ENCODE peak calls at places on chromosomes 12 and 14, in seven cellular contexts. F is GM12878, N is sigmoid colon, M is endothelial cell of umbilical vein, Z is prostate gland, G is transverse colon, I is HCT116. Q is an unnamed sample.

GRCh38 chr12:121915841-121916321 is 2.5 kb upstream of the CFAP251 start:
- DNase-seq in F (no peak), N (no peak), M (no peak), Z (no peak), G (no peak), I (no peak), Q (no peak)

GRCh38 chr12:118297284-118297683 is 75.4 kb downstream of the TAOK3 start:
- DNase-seq in F (no peak), N (no peak), M (no peak), Z (no peak), G (no peak), I (no peak), Q (no peak)

GRCh38 chr14:103108749-103109207 is 14.3 kb downstream of the EXOC3L4 start:
- DNase-seq in F (no peak), N (no peak), M (no peak), Z (no peak), G (peak), I (no peak), Q (no peak)

GRCh38 chr14:73888971-73889370 is 2.3 kb downstream of the ZNF410 start:
- DNase-seq in F (no peak), N (no peak), M (no peak), Z (no peak), G (no peak), I (no peak), Q (no peak)

GRCh38 chr14:101838476-101838875 is 77.0 kb downstream of the PPP2R5C start:
- DNase-seq in F (no peak), N (peak), M (no peak), Z (no peak), G (no peak), I (no peak), Q (no peak)

GRCh38 chr14:26935733-26936132 is 337.9 kb upstream of the NOVA1 start:
- DNase-seq in F (no peak), N (no peak), M (no peak), Z (no peak), G (no peak), I (no peak), Q (no peak)

GRCh38 chr12:125888921-125889320 is 823.7 kb downstream of the AACS start:
- DNase-seq in F (no peak), N (no peak), M (no peak), Z (no peak), G (no peak), I (no peak), Q (no peak)

GRCh38 chr14:75543258-75543657 is 21.0 kb downstream of the BATF start:
- DNase-seq in F (no peak), N (no peak), M (no peak), Z (no peak), G (no peak), I (no peak), Q (no peak)

GRCh38 chr14:100604709-100605108 is 17.5 kb upstream of the BEGAIN start:
- DNase-seq in F (no peak), N (peak), M (no peak), Z (no peak), G (peak), I (no peak), Q (no peak)

GRCh38 chr12:2624543-2625266 is 170.1 kb upstream of the FKBP4 start:
- DNase-seq in F (no peak), N (no peak), M (no peak), Z (no peak), G (no peak), I (peak), Q (peak)

GRCh38 chr12:63457857-63458256 is 210.4 kb downstream of the DPY19L2 start:
- DNase-seq in F (no peak), N (no peak), M (no peak), Z (no peak), G (no peak), I (no peak), Q (no peak)

GRCh38 chr14:72472845-72473244 is 421.1 kb downstream of the DPF3 start:
- DNase-seq in F (no peak), N (no peak), M (no peak), Z (no peak), G (no peak), I (peak), Q (no peak)

GRCh38 chr14:87834594-87834993 is 158.4 kb downstream of the GALC start:
- DNase-seq in F (no peak), N (no peak), M (no peak), Z (no peak), G (no peak), I (no peak), Q (no peak)

GRCh38 chr14:36478782-36479181 is 41.2 kb downstream of the NKX2-1 start:
- DNase-seq in F (no peak), N (no peak), M (no peak), Z (no peak), G (no peak), I (peak), Q (no peak)

GRCh38 chr12:97151481-97151880 is 244.4 kb downstream of the NEDD1 start:
- DNase-seq in F (no peak), N (no peak), M (no peak), Z (no peak), G (no peak), I (no peak), Q (no peak)

GRCh38 chr12:90287585-90287984 is 578.9 kb upstream of the ATP2B1 start:
- DNase-seq in F (no peak), N (no peak), M (peak), Z (no peak), G (no peak), I (no peak), Q (no peak)

GRCh38 chr12:117019866-117020265 is 79.3 kb downstream of the TESC start:
- DNase-seq in F (no peak), N (peak), M (no peak), Z (no peak), G (no peak), I (no peak), Q (no peak)

GRCh38 chr14:73472182-73473114 is 14.1 kb upstream of the NUMB start:
- DNase-seq in F (peak), N (no peak), M (peak), Z (peak), G (no peak), I (peak), Q (no peak)

GRCh38 chr14:52013984-52014600 is 24.7 kb downstream of the RTRAF start:
- DNase-seq in F (no peak), N (no peak), M (no peak), Z (no peak), G (no peak), I (no peak), Q (no peak)

GRCh38 chr14:64673329-64673728 is 30.9 kb upstream of the PLEKHG3 start:
- DNase-seq in F (no peak), N (no peak), M (no peak), Z (no peak), G (no peak), I (no peak), Q (no peak)

GRCh38 chr14:47442206-47442605 is 233.2 kb downstream of the MDGA2 start:
- DNase-seq in F (no peak), N (no peak), M (peak), Z (no peak), G (no peak), I (peak), Q (no peak)

GRCh38 chr12:92927436-92928116 is 1.5 kb downstream of the EEA1 start:
- DNase-seq in F (no peak), N (no peak), M (peak), Z (no peak), G (no peak), I (no peak), Q (no peak)

GRCh38 chr14:103121161-103121845 is 2.0 kb upstream of the TNFAIP2 start:
- DNase-seq in F (no peak), N (peak), M (peak), Z (no peak), G (peak), I (no peak), Q (no peak)

GRCh38 chr14:77883479-77884238 is 83.8 kb downstream of the ADCK1 start:
- DNase-seq in F (no peak), N (no peak), M (no peak), Z (no peak), G (no peak), I (no peak), Q (no peak)

GRCh38 chr14:78022059-78022458 is 148.1 kb upstream of the NRXN3 start:
- DNase-seq in F (peak), N (no peak), M (peak), Z (peak), G (peak), I (peak), Q (no peak)

GRCh38 chr12:101117842-101118241 is 92.2 kb downstream of the SLC5A8 start:
- DNase-seq in F (no peak), N (no peak), M (no peak), Z (no peak), G (no peak), I (no peak), Q (no peak)

GRCh38 chr12:82473111-82473754 is 114.9 kb downstream of the METTL25 start:
- DNase-seq in F (no peak), N (no peak), M (no peak), Z (no peak), G (no peak), I (no peak), Q (no peak)

GRCh38 chr12:49298160-49298559 is 3.2 kb downstream of the PRPH start:
- DNase-seq in F (no peak), N (peak), M (no peak), Z (no peak), G (peak), I (no peak), Q (no peak)

GRCh38 chr12:86134571-86134970 is 121.6 kb downstream of the MGAT4C start:
- DNase-seq in F (no peak), N (no peak), M (no peak), Z (no peak), G (no peak), I (no peak), Q (no peak)
- H3K4me3 ChIP-seq in F (no peak), N (no peak), M (no peak), Z (no peak), G (no peak), I (no peak), Q (no peak)

GRCh38 chr14:55448146-55448614 is 7.8 kb upstream of the TBPL2 start:
- DNase-seq in F (no peak), N (no peak), M (peak), Z (no peak), G (peak), I (peak), Q (no peak)
- TF ChIP-seq POLR2A in F (no peak), N (no peak), M (no peak), Z (no peak), G (no peak), I (no peak), Q (no peak)

GRCh38 chr14:23153891-23154796 is 29.3 kb downstream of the SLC7A8 start:
- DNase-seq in F (no peak), N (peak), M (peak), Z (peak), G (peak), I (peak), Q (peak)
- TF ChIP-seq POLR2AphosphoS5 in F (no peak), N (peak), M (no peak), Z (peak), G (peak), I (no peak), Q (peak)

GRCh38 chr14:21093769-21094681 is 4.4 kb downstream of the ZNF219 start:
- DNase-seq in F (no peak), N (no peak), M (no peak), Z (no peak), G (no peak), I (no peak), Q (no peak)
- H3K4me3 ChIP-seq in F (no peak), N (no peak), M (no peak), Z (no peak), G (no peak), I (no peak), Q (no peak)

Q was measured in breast epithelium.